ENCODE peak calls at places on chromosomes 12 and 14, in five cellular contexts. Z is A549, W is testis, Y is body of pancreas, G is right lobe of liver. P is an unnamed sample.

GRCh38 chr12:129696405-129696804 is 207.4 kb downstream of the TMEM132D start:
- DNase-seq in G (no peak), Z (no peak), W (no peak), Y (no peak), P (no peak)

GRCh38 chr14:77804592-77804991 is 4.7 kb downstream of the ADCK1 start:
- DNase-seq in G (no peak), Z (peak; percentile 49), W (peak; percentile 19), Y (no peak), P (peak; percentile 31)

GRCh38 chr14:33792387-33793368 is 158.2 kb downstream of the EGLN3 start:
- DNase-seq in Z (peak; percentile 64), G (peak; percentile 76), W (peak; percentile 90), Y (peak; percentile 78), P (peak; percentile 83)

GRCh38 chr12:82300611-82301010 is 57.6 kb downstream of the CCDC59 start:
- DNase-seq in G (no peak), Z (no peak), W (peak; percentile 41), Y (no peak), P (no peak)

GRCh38 chr14:61530896-61531295 is 164.4 kb upstream of the HIF1A start:
- DNase-seq in W (no peak), Y (no peak), Z (no peak), G (no peak), P (peak; percentile 41)

GRCh38 chr14:39593339-39593738 is 161.1 kb upstream of the FBXO33 start:
- DNase-seq in W (no peak), G (no peak), Y (no peak), Z (no peak), P (no peak)

GRCh38 chr14:38174721-38175120 is 33.0 kb upstream of the SSTR1 start:
- DNase-seq in Y (no peak), G (no peak), W (no peak), Z (no peak), P (no peak)

GRCh38 chr12:76922821-76923315 is 44.0 kb upstream of the CSRP2 start:
- DNase-seq in W (no peak), G (no peak), Y (no peak), Z (no peak), P (no peak)

GRCh38 chr12:2666846-2667245 is 127.9 kb upstream of the FKBP4 start:
- DNase-seq in Y (no peak), G (no peak), W (no peak), Z (no peak), P (no peak)

GRCh38 chr12:62438098-62438692 is 28.4 kb upstream of the MON2 start:
- DNase-seq in W (peak; percentile 65), G (no peak), Y (peak; percentile 58), Z (peak; percentile 69), P (peak; percentile 60)

GRCh38 chr12:89379839-89380467 is 27.7 kb upstream of the DUSP6 start:
- DNase-seq in W (no peak), Z (no peak), Y (no peak), G (no peak), P (no peak)

GRCh38 chr12:104671407-104672095 is 214.8 kb downstream of the CHST11 start:
- DNase-seq in Y (peak; percentile 90), G (peak; percentile 90), W (peak; percentile 88), Z (peak; percentile 99), P (peak; percentile 81)

GRCh38 chr12:69094606-69095216 is 144.7 kb upstream of the CPSF6 start:
- DNase-seq in G (no peak), W (no peak), Z (no peak), Y (no peak), P (no peak)

GRCh38 chr14:24258548-24259265 is 4.3 kb downstream of the TGM1 start:
- DNase-seq in Z (no peak), Y (no peak), W (no peak), G (no peak), P (no peak)

GRCh38 chr12:113228394-113229028 is 7.2 kb downstream of the TPCN1 start:
- DNase-seq in Z (no peak), W (no peak), Y (no peak), G (no peak), P (no peak)

GRCh38 chr12:8077207-8077606 is 4.9 kb upstream of the NECAP1 start:
- DNase-seq in G (no peak), Y (no peak), Z (no peak), W (no peak), P (no peak)

GRCh38 chr14:51884086-51884927 is 23.9 kb downstream of the GNG2 start:
- DNase-seq in Y (no peak), Z (no peak), G (no peak), W (no peak), P (no peak)

GRCh38 chr14:51880810-51881580 is 20.6 kb downstream of the GNG2 start:
- DNase-seq in W (no peak), G (no peak), Z (no peak), Y (no peak), P (no peak)

GRCh38 chr14:51883232-51883631 is 22.8 kb downstream of the GNG2 start:
- DNase-seq in W (no peak), G (no peak), Z (no peak), Y (no peak), P (no peak)

GRCh38 chr14:51877807-51878206 is 17.4 kb downstream of the GNG2 start:
- DNase-seq in Y (no peak), G (no peak), Z (no peak), W (no peak), P (no peak)

DNA sequence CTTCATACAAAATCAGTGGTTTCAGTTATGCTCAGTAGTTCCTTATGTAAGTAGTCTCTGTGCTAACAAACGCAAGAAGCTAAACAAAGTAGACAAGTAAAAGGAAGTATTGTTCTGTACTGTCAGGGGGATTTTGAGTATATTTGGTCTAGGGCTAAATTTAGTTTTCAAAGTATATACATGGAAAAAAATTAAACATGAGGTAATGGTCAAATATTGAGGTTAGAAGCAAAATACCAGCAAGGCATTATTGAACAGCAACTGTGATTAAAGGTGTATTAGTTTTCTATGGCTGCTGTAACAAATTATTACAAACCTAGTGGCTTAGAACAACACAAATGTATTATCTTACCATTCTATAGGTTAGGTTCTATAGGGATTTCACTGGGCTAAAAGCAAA is 18.8 kb downstream of the GNG2 start:
- DNase-seq in W (no peak), Z (no peak), Y (no peak), G (no peak), P (no peak)
- H3K4me1 ChIP-seq in W (no peaks in the 10 kb centered on the region), Z (peaks cover 2% of the 10 kb centered on the region), Y (no peaks in the 10 kb centered on the region), G (no peaks in the 10 kb centered on the region), P (peaks cover 9% of the 10 kb centered on the region)

GRCh38 chr12:94353130-94353529 is 106.5 kb downstream of the CEP83 start:
- DNase-seq in W (no peak), Z (no peak), Y (no peak), G (no peak), P (no peak)
- H3K27ac ChIP-seq in W (no peak overlapping the region), Z (no peak overlapping the region), Y (no peak overlapping the region), G (no peak overlapping the region), P (no peak overlapping the region)

GRCh38 chr12:64450057-64450640 is 1.8 kb upstream of the TBK1 start:
- DNase-seq in W (no peak), Z (no peak), G (no peak), Y (no peak), P (no peak)
- TF ChIP-seq POLR2A in W (no peak), Z (no peak), G (no peak), Y (no peak), P (no peak)

DNA sequence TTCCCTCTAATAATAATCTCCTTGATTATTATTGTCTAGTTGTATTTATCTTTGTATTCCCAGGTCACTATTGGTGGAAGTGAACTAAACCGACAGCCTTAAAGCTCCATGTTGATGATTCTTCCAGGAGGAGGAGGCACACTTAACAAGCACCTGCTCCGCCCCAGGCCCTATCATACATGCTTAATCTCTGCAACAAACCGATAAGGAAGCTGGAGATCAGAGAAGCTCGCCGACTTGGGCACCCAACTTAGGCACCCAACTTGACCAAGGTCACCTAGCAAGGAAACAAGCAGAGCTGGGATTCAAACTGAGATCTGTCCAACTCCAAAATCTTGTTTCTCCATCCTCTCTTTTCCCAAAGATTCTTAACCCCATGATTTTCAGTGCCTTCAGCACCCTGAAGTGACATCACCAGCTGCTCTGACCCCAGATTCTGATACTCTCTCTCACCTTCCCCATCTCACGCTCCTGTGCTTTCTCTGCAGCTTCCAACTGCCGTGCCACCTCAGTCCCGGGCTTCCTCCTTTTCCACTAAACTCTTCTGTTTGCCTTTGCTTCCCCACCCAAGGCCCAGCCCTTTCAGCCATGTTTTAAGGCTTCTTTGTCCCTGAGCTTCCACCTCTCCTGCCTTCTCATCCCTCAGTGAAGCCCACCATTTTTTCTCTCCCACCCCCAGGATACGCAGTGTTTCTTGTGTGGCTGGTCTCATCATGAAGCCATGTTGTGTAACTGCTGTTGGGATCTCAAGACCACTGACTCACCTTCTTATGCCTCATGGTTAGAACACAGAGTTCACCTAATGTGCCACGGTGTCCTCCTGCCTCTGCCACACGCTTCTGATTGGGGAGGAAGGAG is 6.6 kb upstream of the KRT18 start:
- DNase-seq in Z (no peak), G (no peak), W (no peak), Y (no peak), P (peak; percentile 78)
- H3K4me1 ChIP-seq in Z (peaks cover 50% of the 10 kb centered on the region), G (no peaks in the 10 kb centered on the region), W (peaks cover 14% of the 10 kb centered on the region), Y (peaks cover 40% of the 10 kb centered on the region), P (peaks cover 8% of the 10 kb centered on the region)